ENCODE peak calls at places on chromosomes 2 and 18, in four cellular contexts. L, B, H and N are unnamed samples.

GRCh38 chr2:142290931-142291330 is 160.1 kb upstream of the LRP1B start:
- DNase-seq in L (no peak), B (no peak), H (no peak), N (no peak)

GRCh38 chr2:167489307-167489706 is 601.0 kb downstream of the XIRP2 start:
- DNase-seq in L (no peak), B (no peak), H (no peak), N (no peak)

GRCh38 chr2:190910341-190911136 is 29.9 kb downstream of the GLS start:
- DNase-seq in L (no peak), B (no peak), H (no peak), N (no peak)

GRCh38 chr2:239046822-239047221 is 198.9 kb downstream of the TWIST2 start:
- DNase-seq in L (no peak), B (no peak), H (no peak), N (no peak)

GRCh38 chr2:181058378-181059269 is 78.2 kb downstream of the UBE2E3 start:
- DNase-seq in L (peak), B (peak), H (peak), N (no peak)

GRCh38 chr2:196166876-196167275 is 4.5 kb downstream of the STK17B start:
- DNase-seq in L (no peak), B (no peak), H (no peak), N (no peak)

GRCh38 chr18:55013086-55013485 is 53.8 kb upstream of the CCDC68 start:
- DNase-seq in L (no peak), B (no peak), H (no peak), N (no peak)

GRCh38 chr2:173075056-173075780 is 428 bp upstream of the MAP3K20 start:
- DNase-seq in L (no peak), B (no peak), H (no peak), N (no peak)

GRCh38 chr2:241223211-241224067 is 35.0 kb downstream of the ANO7 start:
- DNase-seq in L (no peak), B (no peak), H (peak), N (no peak)

GRCh38 chr2:185663811-185664210 is 74.8 kb upstream of the FSIP2 start:
- DNase-seq in L (no peak), B (no peak), H (no peak), N (no peak)

GRCh38 chr2:232592687-232593407 is 40.6 kb upstream of the EFHD1 start:
- DNase-seq in L (no peak), B (no peak), H (no peak), N (no peak)

GRCh38 chr2:72011356-72011661 is 136.4 kb downstream of the CYP26B1 start:
- DNase-seq in L (no peak), B (no peak), H (no peak), N (no peak)

GRCh38 chr2:200302940-200303727 is 3.4 kb upstream of the SPATS2L start:
- DNase-seq in L (no peak), B (no peak), H (no peak), N (no peak)

GRCh38 chr2:234320098-234320497 is 176.8 kb downstream of the ARL4C start:
- DNase-seq in L (no peak), B (no peak), H (no peak), N (no peak)
- TF ChIP-seq SPI1 in L (no peak), B (no peak), H (no peak), N (no peak)

GRCh38 chr2:56191617-56192016 is 7.8 kb downstream of the CCDC85A start:
- DNase-seq in L (no peak), B (peak), H (no peak), N (no peak)
- TF ChIP-seq SPI1 in L (no peak), B (no peak), H (no peak), N (no peak)

GRCh38 chr18:76567835-76568445 is 72.9 kb upstream of the ZNF516 start:
- DNase-seq in L (no peak), B (no peak), H (no peak), N (no peak)

GRCh38 chr18:76564636-76565237 is 69.7 kb upstream of the ZNF516 start:
- DNase-seq in L (no peak), B (no peak), H (no peak), N (no peak)

GRCh38 chr18:76565238-76566173 is 70.5 kb upstream of the ZNF516 start:
- DNase-seq in L (no peak), B (peak), H (peak), N (no peak)

GRCh38 chr18:76568726-76569125 is 73.7 kb upstream of the ZNF516 start:
- DNase-seq in L (no peak), B (no peak), H (no peak), N (no peak)

GRCh38 chr18:76566987-76567386 is 71.9 kb upstream of the ZNF516 start:
- DNase-seq in L (no peak), B (no peak), H (no peak), N (no peak)
- TF ChIP-seq SPI1 in L (no peak), B (no peak), H (peak), N (no peak)

GRCh38 chr18:76265375-76266225 is 229.4 kb downstream of the ZNF516 start:
- DNase-seq in L (no peak), B (no peak), H (no peak), N (no peak)
- TF ChIP-seq SPI1 in L (no peak), B (no peak), H (no peak), N (no peak)

GRCh38 chr2:162817921-162818320 is 20.6 kb downstream of the KCNH7 start:
- DNase-seq in L (no peak), B (no peak), H (no peak), N (no peak)

GRCh38 chr2:162821718-162822117 is 16.8 kb downstream of the KCNH7 start:
- DNase-seq in L (no peak), B (no peak), H (no peak), N (no peak)

GRCh38 chr2:162825578-162825977 is 13.0 kb downstream of the KCNH7 start:
- DNase-seq in L (no peak), B (no peak), H (no peak), N (no peak)

GRCh38 chr2:162824319-162824718 is 14.2 kb downstream of the KCNH7 start:
- DNase-seq in L (no peak), B (no peak), H (no peak), N (no peak)

DNA sequence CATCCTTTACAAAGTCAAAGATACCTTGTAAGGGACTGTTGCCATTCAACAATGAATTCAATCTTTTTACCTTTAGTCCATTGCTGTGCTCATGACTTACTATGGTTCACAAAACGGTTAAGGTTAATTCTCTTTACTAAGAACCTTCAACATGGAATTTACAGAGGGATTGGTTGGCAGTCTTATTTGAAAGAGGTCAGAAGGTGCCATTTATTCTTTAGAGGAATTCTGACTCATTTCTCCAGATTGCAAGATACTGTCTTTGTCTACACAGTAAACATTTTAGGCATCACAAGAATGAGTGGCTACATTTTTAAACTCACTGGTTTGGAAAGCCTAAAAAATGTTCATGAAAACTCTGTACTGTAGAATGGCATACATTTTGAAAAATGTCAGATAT is 17.4 kb downstream of the KCNH7 start:
- DNase-seq in L (no peak), B (no peak), H (no peak), N (no peak)
- TF ChIP-seq SPI1 in L (no peak), B (no peak), H (no peak), N (no peak)

GRCh38 chr2:54632733-54633692 is 90.4 kb upstream of the EML6 start:
- DNase-seq in L (no peak), B (no peak), H (no peak), N (no peak)
- TF ChIP-seq SPI1 in L (no peak), B (no peak), H (no peak), N (no peak)

GRCh38 chr18:26971327-26971918 is 105.9 kb upstream of the AQP4 start:
- DNase-seq in L (no peak), B (no peak), H (no peak), N (no peak)
- TF ChIP-seq SPI1 in L (no peak), B (no peak), H (no peak), N (no peak)

GRCh38 chr2:27421660-27422250 is 6.7 kb upstream of the NRBP1 start:
- DNase-seq in L (no peak), B (no peak), H (no peak), N (no peak)

GRCh38 chr2:27427863-27428212 is 593 bp upstream of the NRBP1 start:
- DNase-seq in L (no peak), B (no peak), H (no peak), N (no peak)

GRCh38 chr2:27428213-27428977 is at the start of gene NRBP1:
- DNase-seq in L (peak), B (peak), H (peak), N (peak)

GRCh38 chr2:27420996-27421395 is 7.4 kb upstream of the NRBP1 start:
- DNase-seq in L (no peak), B (no peak), H (no peak), N (no peak)

GRCh38 chr2:27422958-27423357 is 5.5 kb upstream of the NRBP1 start:
- DNase-seq in L (no peak), B (no peak), H (no peak), N (no peak)
- TF ChIP-seq SPI1 in L (no peak), B (no peak), H (no peak), N (no peak)

GRCh38 chr2:81747481-81748070 is 1443.0 kb upstream of the LRRTM1 start:
- DNase-seq in L (no peak), B (no peak), H (no peak), N (no peak)
- TF ChIP-seq SPI1 in L (no peak), B (no peak), H (no peak), N (no peak)